ENCODE peak calls at places on chromosomes 6 and 20, in seven cellular contexts. One of them, this sample, is unnamed.
A peak's percentile ranks its signal among the peaks of the same experiment; 100 is the strongest.

GRCh38 chr6:16179970-16180431 is 51.1 kb downstream of the MYLIP start:
- DNase-seq in fibroblast of lung: no peak
- DNase-seq in fibroblast of mammary gland: no peak
- DNase-seq in ovary: no peak
- DNase-seq in hepatocyte: no peak
- DNase-seq in astrocyte of the spinal cord: no peak
- DNase-seq in kidney epithelial cell: no peak
- DNase-seq in this sample: no peak

GRCh38 chr20:44768256-44768655 is 22.6 kb downstream of the KCNK15 start:
- DNase-seq in astrocyte of the spinal cord: no peak
- DNase-seq in ovary: no peak
- DNase-seq in hepatocyte: no peak
- DNase-seq in fibroblast of lung: no peak
- DNase-seq in fibroblast of mammary gland: no peak
- DNase-seq in kidney epithelial cell: no peak
- DNase-seq in this sample: no peak

GRCh38 chr20:39233755-39234154 is 271.6 kb downstream of the DHX35 start:
- DNase-seq in ovary: no peak
- DNase-seq in kidney epithelial cell: no peak
- DNase-seq in fibroblast of lung: no peak
- DNase-seq in fibroblast of mammary gland: no peak
- DNase-seq in hepatocyte: no peak
- DNase-seq in astrocyte of the spinal cord: no peak
- DNase-seq in this sample: no peak

GRCh38 chr6:101912266-101912665 is 518.8 kb downstream of the GRIK2 start:
- DNase-seq in fibroblast of mammary gland: no peak
- DNase-seq in astrocyte of the spinal cord: no peak
- DNase-seq in ovary: no peak
- DNase-seq in kidney epithelial cell: no peak
- DNase-seq in fibroblast of lung: no peak
- DNase-seq in hepatocyte: no peak
- DNase-seq in this sample: no peak

GRCh38 chr20:34271961-34272360 is 30.7 kb downstream of the ASIP start:
- DNase-seq in fibroblast of lung: no peak
- DNase-seq in fibroblast of mammary gland: peak; percentile 93
- DNase-seq in ovary: no peak
- DNase-seq in kidney epithelial cell: peak; percentile 18
- DNase-seq in astrocyte of the spinal cord: peak; percentile 71
- DNase-seq in hepatocyte: no peak
- DNase-seq in this sample: no peak

GRCh38 chr6:22444335-22444734 is 125.0 kb upstream of the HDGFL1 start:
- DNase-seq in astrocyte of the spinal cord: peak; percentile 50
- DNase-seq in hepatocyte: peak; percentile 24
- DNase-seq in ovary: no peak
- DNase-seq in fibroblast of lung: peak; percentile 8
- DNase-seq in fibroblast of mammary gland: no peak
- DNase-seq in kidney epithelial cell: no peak
- DNase-seq in this sample: no peak

GRCh38 chr6:27178001-27178730 is 69.3 kb upstream of the PRSS16 start:
- DNase-seq in fibroblast of lung: peak; percentile 95
- DNase-seq in fibroblast of mammary gland: peak; percentile 91
- DNase-seq in kidney epithelial cell: peak; percentile 85
- DNase-seq in ovary: peak; percentile 46
- DNase-seq in astrocyte of the spinal cord: peak; percentile 95
- DNase-seq in hepatocyte: peak; percentile 78
- DNase-seq in this sample: peak; percentile 73

GRCh38 chr6:7758456-7758855 is 32.6 kb downstream of the BMP6 start:
- DNase-seq in ovary: no peak
- DNase-seq in hepatocyte: no peak
- DNase-seq in astrocyte of the spinal cord: peak; percentile 94
- DNase-seq in fibroblast of mammary gland: peak; percentile 79
- DNase-seq in fibroblast of lung: peak; percentile 55
- DNase-seq in kidney epithelial cell: peak; percentile 79
- DNase-seq in this sample: peak; percentile 80

GRCh38 chr6:112014483-112014882 is 39.4 kb upstream of the CCN6 start:
- DNase-seq in hepatocyte: no peak
- DNase-seq in fibroblast of mammary gland: peak; percentile 70
- DNase-seq in fibroblast of lung: peak; percentile 77
- DNase-seq in astrocyte of the spinal cord: peak; percentile 72
- DNase-seq in ovary: no peak
- DNase-seq in kidney epithelial cell: no peak
- DNase-seq in this sample: peak; percentile 68

GRCh38 chr6:31900917-31901414 is 920 bp downstream of the ZBTB12 start:
- DNase-seq in fibroblast of mammary gland: no peak
- DNase-seq in kidney epithelial cell: no peak
- DNase-seq in ovary: no peak
- DNase-seq in astrocyte of the spinal cord: no peak
- DNase-seq in fibroblast of lung: no peak
- DNase-seq in hepatocyte: no peak
- DNase-seq in this sample: no peak

GRCh38 chr20:59993736-59994484 is 35.7 kb downstream of the CDH26 start:
- DNase-seq in fibroblast of mammary gland: no peak
- DNase-seq in astrocyte of the spinal cord: no peak
- DNase-seq in kidney epithelial cell: no peak
- DNase-seq in hepatocyte: no peak
- DNase-seq in ovary: no peak
- DNase-seq in fibroblast of lung: no peak
- DNase-seq in this sample: no peak

GRCh38 chr6:169700296-169700695 is 1.5 kb downstream of the WDR27 start:
- DNase-seq in fibroblast of mammary gland: peak; percentile 22
- DNase-seq in ovary: no peak
- DNase-seq in hepatocyte: peak; percentile 53
- DNase-seq in astrocyte of the spinal cord: peak; percentile 35
- DNase-seq in kidney epithelial cell: no peak
- DNase-seq in fibroblast of lung: peak; percentile 15
- DNase-seq in this sample: no peak

DNA sequence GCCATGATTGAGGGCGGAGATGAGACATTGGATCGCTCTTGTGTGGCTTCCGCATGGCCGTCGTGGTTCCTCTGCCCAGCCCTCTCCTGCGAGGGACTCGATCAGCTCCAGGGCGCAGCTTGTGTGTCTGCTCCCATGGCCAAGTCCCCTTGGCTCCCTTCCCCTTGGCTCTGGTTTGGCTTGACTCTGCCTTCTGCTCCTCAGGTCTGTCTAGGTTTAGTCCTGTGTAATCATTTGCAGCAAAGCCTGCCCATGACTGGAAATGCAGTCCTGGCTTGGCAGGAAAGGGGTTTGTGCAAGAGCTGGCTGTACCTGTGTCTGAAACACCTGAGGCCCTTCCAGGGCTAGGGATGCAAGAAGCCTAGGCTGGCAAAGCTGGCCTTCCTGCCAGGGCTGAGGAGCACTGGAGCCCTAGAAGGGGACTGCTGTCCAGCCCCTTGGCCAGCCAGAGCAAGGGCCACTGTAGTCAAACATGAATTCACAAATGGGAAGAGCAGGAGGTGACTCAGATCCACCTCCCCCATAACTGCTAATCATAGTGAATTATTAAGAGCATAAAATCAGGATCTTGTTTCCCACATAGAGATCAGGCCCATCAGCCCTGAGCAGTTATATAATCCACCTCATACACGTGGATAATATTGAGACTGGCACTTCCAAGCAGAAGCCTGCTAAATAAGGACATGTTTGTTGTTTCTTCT is 196.8 kb downstream of the FARS2 start:
- DNase-seq in astrocyte of the spinal cord: no peak
- DNase-seq in kidney epithelial cell: no peak
- DNase-seq in hepatocyte: no peak
- DNase-seq in fibroblast of lung: no peak
- DNase-seq in ovary: no peak
- DNase-seq in fibroblast of mammary gland: no peak
- DNase-seq in this sample: no peak
- H3K4me3 ChIP-seq in astrocyte of the spinal cord: no peak overlapping the region
- H3K4me3 ChIP-seq in kidney epithelial cell: no peak overlapping the region
- H3K4me3 ChIP-seq in hepatocyte: no peak overlapping the region
- H3K4me3 ChIP-seq in fibroblast of lung: no peak overlapping the region
- H3K4me3 ChIP-seq in ovary: no peak overlapping the region
- H3K4me3 ChIP-seq in fibroblast of mammary gland: no peak overlapping the region
- H3K4me3 ChIP-seq in this sample: no peak overlapping the region

GRCh38 chr6:113128020-113128419 is 729.1 kb upstream of the MARCKS start:
- DNase-seq in ovary: no peak
- DNase-seq in fibroblast of mammary gland: no peak
- DNase-seq in kidney epithelial cell: no peak
- DNase-seq in fibroblast of lung: no peak
- DNase-seq in astrocyte of the spinal cord: no peak
- DNase-seq in hepatocyte: no peak
- DNase-seq in this sample: no peak

GRCh38 chr6:113120577-113121285 is 736.4 kb upstream of the MARCKS start:
- DNase-seq in hepatocyte: peak; percentile 5
- DNase-seq in fibroblast of lung: peak; percentile 96
- DNase-seq in kidney epithelial cell: peak; percentile 78
- DNase-seq in astrocyte of the spinal cord: peak; percentile 99
- DNase-seq in fibroblast of mammary gland: peak; percentile 88
- DNase-seq in ovary: no peak
- DNase-seq in this sample: peak; percentile 98

GRCh38 chr6:113120214-113120576 is 737.0 kb upstream of the MARCKS start:
- DNase-seq in hepatocyte: peak; percentile 15
- DNase-seq in astrocyte of the spinal cord: peak; percentile 97
- DNase-seq in kidney epithelial cell: peak; percentile 83
- DNase-seq in ovary: no peak
- DNase-seq in fibroblast of mammary gland: peak; percentile 96
- DNase-seq in fibroblast of lung: peak; percentile 92
- DNase-seq in this sample: peak; percentile 88

DNA sequence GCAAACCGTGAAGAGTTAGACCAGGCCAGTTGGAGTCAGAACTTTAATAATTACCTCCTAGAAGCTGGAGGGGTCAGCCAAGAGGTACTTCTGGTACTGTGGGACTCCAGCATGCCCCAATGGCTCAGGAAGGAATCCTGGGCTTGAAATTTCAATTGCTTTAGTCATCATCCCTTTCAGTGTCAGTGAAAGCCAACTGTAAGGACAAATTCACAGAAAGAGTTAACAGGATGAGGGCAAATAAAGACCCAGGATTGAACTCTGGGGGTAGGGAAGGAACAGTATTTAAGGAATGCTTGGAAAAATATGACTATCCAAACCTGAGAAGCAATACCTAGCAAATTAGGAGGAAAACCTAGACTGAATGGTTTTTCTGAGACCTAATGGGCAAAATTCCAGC is 735.1 kb upstream of the MARCKS start:
- DNase-seq in ovary: no peak
- DNase-seq in fibroblast of mammary gland: peak; percentile 82
- DNase-seq in kidney epithelial cell: peak; percentile 92
- DNase-seq in astrocyte of the spinal cord: peak; percentile 93
- DNase-seq in fibroblast of lung: peak; percentile 76
- DNase-seq in hepatocyte: peak; percentile 40
- DNase-seq in this sample: peak; percentile 76
- TF ChIP-seq CTCF in ovary: no peak
- TF ChIP-seq CTCF in fibroblast of mammary gland: peak; percentile 41
- TF ChIP-seq CTCF in kidney epithelial cell: peak; percentile 67
- TF ChIP-seq CTCF in astrocyte of the spinal cord: peak; percentile 49
- TF ChIP-seq CTCF in fibroblast of lung: no peak
- TF ChIP-seq CTCF in hepatocyte: peak; percentile 5
- TF ChIP-seq CTCF in this sample: peak; percentile 51

GRCh38 chr6:108598316-108598863 is 37.7 kb downstream of the FOXO3 start:
- DNase-seq in kidney epithelial cell: no peak
- DNase-seq in hepatocyte: peak; percentile 59
- DNase-seq in fibroblast of mammary gland: peak; percentile 92
- DNase-seq in ovary: no peak
- DNase-seq in fibroblast of lung: peak; percentile 61
- DNase-seq in astrocyte of the spinal cord: peak; percentile 48
- DNase-seq in this sample: no peak

GRCh38 chr6:108594640-108595039 is 33.9 kb downstream of the FOXO3 start:
- DNase-seq in hepatocyte: no peak
- DNase-seq in fibroblast of lung: no peak
- DNase-seq in kidney epithelial cell: no peak
- DNase-seq in fibroblast of mammary gland: no peak
- DNase-seq in astrocyte of the spinal cord: no peak
- DNase-seq in ovary: no peak
- DNase-seq in this sample: no peak

GRCh38 chr6:108597601-108598315 is 37.0 kb downstream of the FOXO3 start:
- DNase-seq in fibroblast of lung: no peak
- DNase-seq in ovary: no peak
- DNase-seq in hepatocyte: no peak
- DNase-seq in kidney epithelial cell: no peak
- DNase-seq in fibroblast of mammary gland: peak; percentile 54
- DNase-seq in astrocyte of the spinal cord: no peak
- DNase-seq in this sample: no peak

GRCh38 chr6:108592371-108593337 is 31.9 kb downstream of the FOXO3 start:
- DNase-seq in fibroblast of lung: peak; percentile 78
- DNase-seq in kidney epithelial cell: peak; percentile 88
- DNase-seq in fibroblast of mammary gland: peak; percentile 94
- DNase-seq in ovary: no peak
- DNase-seq in astrocyte of the spinal cord: peak; percentile 87
- DNase-seq in hepatocyte: no peak
- DNase-seq in this sample: no peak

DNA sequence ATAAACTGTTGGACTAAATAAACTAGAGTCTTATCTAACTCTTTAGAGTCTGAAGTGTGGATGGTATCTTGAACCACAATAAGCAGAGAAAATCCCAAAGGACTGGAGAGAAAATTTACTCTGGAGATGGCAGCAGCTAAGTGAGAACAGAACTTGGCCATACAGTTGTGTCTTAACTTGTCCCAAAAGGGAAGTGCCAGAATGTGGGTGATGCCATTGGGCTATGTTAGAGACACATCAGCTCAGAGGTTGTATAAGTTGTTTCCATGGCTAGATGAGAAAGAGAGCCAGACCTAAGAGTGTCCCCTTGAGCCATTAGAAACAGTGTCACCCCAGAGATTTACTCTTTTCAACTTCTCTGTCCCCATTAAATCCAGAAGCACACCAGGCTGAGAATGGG is 36.2 kb downstream of the FOXO3 start:
- DNase-seq in hepatocyte: no peak
- DNase-seq in astrocyte of the spinal cord: no peak
- DNase-seq in kidney epithelial cell: no peak
- DNase-seq in ovary: no peak
- DNase-seq in fibroblast of lung: no peak
- DNase-seq in fibroblast of mammary gland: no peak
- DNase-seq in this sample: no peak
- H3K4me3 ChIP-seq in hepatocyte: no peak overlapping the region
- H3K4me3 ChIP-seq in astrocyte of the spinal cord: no peak overlapping the region
- H3K4me3 ChIP-seq in kidney epithelial cell: no peak overlapping the region
- H3K4me3 ChIP-seq in ovary: no peak overlapping the region
- H3K4me3 ChIP-seq in fibroblast of lung: no peak overlapping the region
- H3K4me3 ChIP-seq in fibroblast of mammary gland: no peak overlapping the region
- H3K4me3 ChIP-seq in this sample: no peak overlapping the region

DNA sequence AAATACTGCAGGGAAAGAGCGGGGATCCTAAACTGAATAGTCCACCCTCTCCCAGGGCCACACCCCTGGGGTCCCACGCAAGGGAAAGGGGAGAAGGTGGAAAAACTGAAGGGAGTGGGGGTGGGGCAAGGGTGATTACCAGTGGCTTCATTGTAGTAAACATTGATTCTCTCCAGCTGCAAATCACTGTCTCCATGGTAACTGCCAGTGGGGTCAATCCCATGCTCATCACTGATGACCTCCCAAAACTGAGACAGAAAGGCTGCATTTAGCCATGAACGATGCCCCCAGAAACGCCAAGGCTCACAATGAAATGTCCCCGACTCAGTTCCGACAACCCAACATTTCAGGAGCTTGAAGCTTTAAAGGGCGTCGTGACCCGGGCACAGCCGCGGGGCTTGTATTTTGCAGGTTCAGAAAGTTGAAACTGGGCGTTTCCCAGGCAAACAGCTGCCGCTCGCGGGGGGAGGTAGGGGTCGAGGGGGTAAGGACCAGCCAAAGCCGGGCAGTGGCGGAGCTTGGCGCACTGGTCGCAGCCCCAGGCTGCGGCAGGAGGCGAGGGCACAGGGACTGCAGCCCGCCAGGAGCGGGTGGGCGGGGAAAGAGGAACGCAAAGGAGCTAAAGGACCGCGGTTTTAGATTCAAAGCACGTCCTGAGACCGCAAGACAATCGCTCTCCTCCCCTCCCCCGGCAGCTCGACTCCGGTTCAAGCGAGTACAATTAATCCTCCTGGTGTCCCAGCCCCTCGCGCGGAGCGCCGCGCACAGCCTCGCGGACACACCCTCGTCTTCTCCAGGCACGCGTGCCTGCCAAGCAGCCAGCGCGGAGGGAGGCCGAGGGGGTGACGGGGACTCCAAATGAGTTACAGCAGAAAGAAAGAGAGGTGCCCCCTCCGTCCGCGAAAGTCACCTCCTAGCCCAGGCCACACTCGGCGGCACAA is 761 bp downstream of the TUBB2B start:
- DNase-seq in hepatocyte: peak; percentile 73
- DNase-seq in astrocyte of the spinal cord: no peak
- DNase-seq in fibroblast of mammary gland: no peak
- DNase-seq in ovary: no peak
- DNase-seq in fibroblast of lung: no peak
- DNase-seq in kidney epithelial cell: no peak
- DNase-seq in this sample: no peak
- TF ChIP-seq CTCF in hepatocyte: no peak
- TF ChIP-seq CTCF in astrocyte of the spinal cord: no peak
- TF ChIP-seq CTCF in fibroblast of mammary gland: no peak
- TF ChIP-seq CTCF in ovary: no peak
- TF ChIP-seq CTCF in fibroblast of lung: no peak
- TF ChIP-seq CTCF in kidney epithelial cell: no peak
- TF ChIP-seq CTCF in this sample: no peak

This sample was measured in AG04449.